ENCODE peak calls at places on chromosome 22, in seven cellular contexts. R is left ventricle myocardium inferior; J is kidney; I is psoas muscle; V is PC-3; H is CD4-positive, alpha-beta T cell; S is uterus. G is an unnamed sample.

GRCh38 chr22:49958961-49959781 is 1.4 kb upstream of the PIM3 start:
- DNase-seq in V (no peak), S (no peak), I (no peak), R (peak; percentile 29), J (peak; percentile 86), H (no peak), G (no peak)

GRCh38 chr22:24325105-24325757 is 54.6 kb downstream of the SPECC1L start:
- DNase-seq in J (no peak), I (no peak), S (no peak), R (no peak), V (peak; percentile 47), H (no peak), G (peak; percentile 11)

GRCh38 chr22:23772315-23773246 is at the start of gene MMP11:
- DNase-seq in V (peak; percentile 29), R (peak; percentile 73), I (peak; percentile 77), J (peak; percentile 91), H (peak; percentile 38), S (peak; percentile 59), G (peak; percentile 44)

GRCh38 chr22:35437038-35437437 is 37.1 kb downstream of the MCM5 start:
- DNase-seq in S (no peak), J (no peak), V (peak; percentile 32), R (no peak), I (no peak), H (no peak), G (peak; percentile 65)

GRCh38 chr22:39896313-39896996 is 2.9 kb upstream of the ENTHD1 start:
- DNase-seq in H (no peak), I (no peak), V (no peak), S (no peak), R (no peak), J (no peak), G (no peak)

GRCh38 chr22:32477608-32478007 is 3.0 kb downstream of the FBXO7 start:
- DNase-seq in H (no peak), I (no peak), R (no peak), J (no peak), S (no peak), V (no peak), G (no peak)

GRCh38 chr22:40605676-40606250 is 30.8 kb downstream of the MRTFA start:
- DNase-seq in V (no peak), S (no peak), H (no peak), R (no peak), I (no peak), J (no peak), G (no peak)

GRCh38 chr22:21449531-21450319 is 17.5 kb upstream of the TMEM191C start:
- DNase-seq in R (no peak), I (peak; percentile 42), H (no peak), J (peak; percentile 68), S (peak; percentile 9), V (no peak), G (no peak)

GRCh38 chr22:28909375-28909774 is 26.0 kb downstream of the ZNRF3 start:
- DNase-seq in R (no peak), J (no peak), S (no peak), V (no peak), H (no peak), I (no peak), G (no peak)

GRCh38 chr22:18992543-18993198 is 56.6 kb upstream of the PRODH start:
- DNase-seq in J (no peak), R (no peak), I (no peak), H (no peak), S (no peak), V (no peak), G (no peak)

GRCh38 chr22:39658367-39658766 is 87.8 kb downstream of the CACNA1I start:
- DNase-seq in R (no peak), H (peak; percentile 27), J (no peak), I (no peak), V (no peak), S (no peak), G (no peak)

GRCh38 chr22:23128269-23129108 is 13.3 kb downstream of the RSPH14 start:
- DNase-seq in R (peak; percentile 59), H (peak; percentile 75), V (peak; percentile 73), J (no peak), S (peak; percentile 64), I (peak; percentile 76), G (peak; percentile 38)

GRCh38 chr22:36386900-36387663 is 685 bp downstream of the MYH9 start:
- DNase-seq in J (peak; percentile 93), R (peak; percentile 81), S (peak; percentile 55), I (peak; percentile 85), H (no peak), V (no peak), G (no peak)

GRCh38 chr22:18983120-18983651 is 47.1 kb upstream of the PRODH start:
- DNase-seq in R (no peak), H (no peak), I (peak; percentile 14), S (no peak), J (no peak), V (no peak), G (no peak)

GRCh38 chr22:50675553-50676199 is 3.1 kb downstream of the SHANK3 start:
- DNase-seq in V (no peak), I (no peak), R (no peak), H (no peak), S (no peak), J (no peak), G (no peak)

GRCh38 chr22:45242778-45243191 is 2.1 kb upstream of the KIAA0930 start:
- DNase-seq in H (no peak), R (no peak), S (no peak), V (peak; percentile 84), J (peak; percentile 69), I (no peak), G (no peak)
- TF ChIP-seq CTCF in H (no peak), R (no peak), S (no peak), V (peak; percentile 19), J (no peak), I (no peak), G (no peak)

GRCh38 chr22:46230262-46230901 is 19.7 kb downstream of the CDPF1 start:
- DNase-seq in I (no peak), H (no peak), J (no peak), S (no peak), V (no peak), R (no peak), G (no peak)
- H3K27ac ChIP-seq in I (no peak overlapping the region), H (no peak overlapping the region), J (no peak overlapping the region), S (no peak overlapping the region), V (no peak overlapping the region), R (no peak overlapping the region), G (no peak overlapping the region)

DNA sequence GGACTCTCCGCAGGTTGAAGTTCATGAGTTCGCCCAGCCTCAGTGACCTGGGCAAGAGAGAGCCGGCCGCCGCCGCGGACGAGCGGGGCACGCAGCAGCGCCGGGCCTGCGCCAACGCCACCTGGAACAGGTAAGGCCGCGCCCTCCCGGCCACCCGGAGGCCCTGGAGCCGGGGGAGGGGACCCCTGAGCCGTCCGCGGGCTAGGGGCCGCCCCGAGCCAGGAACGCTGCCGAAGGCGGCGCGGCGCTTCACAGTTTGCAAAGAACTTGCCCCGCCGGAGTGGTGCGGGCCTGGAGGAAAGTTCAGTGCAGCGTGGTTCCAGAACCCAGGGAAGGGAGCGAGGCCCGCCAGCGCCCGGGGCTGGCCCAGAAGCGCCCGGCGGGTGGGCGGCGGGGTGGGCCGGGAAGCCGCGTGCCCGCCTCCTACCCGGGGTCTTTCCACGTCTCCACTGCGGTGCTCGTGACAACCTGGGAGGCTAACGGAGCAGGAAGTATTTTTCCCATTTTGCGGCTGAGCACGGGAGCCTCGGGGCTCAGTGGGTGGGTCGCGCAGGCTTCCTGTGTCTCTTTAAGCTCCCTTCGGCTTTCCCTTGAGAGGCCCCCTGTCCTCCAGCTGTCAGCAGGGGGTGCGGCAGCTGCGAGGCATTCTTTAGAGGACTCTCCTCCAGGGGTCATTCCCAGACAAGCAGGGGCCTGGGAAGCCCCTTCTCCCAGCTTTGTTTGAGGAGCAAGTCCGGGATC is 645 bp downstream of the PRR5 start:
- DNase-seq in J (no peak), I (no peak), S (no peak), H (no peak), V (peak; percentile 15), R (no peak), G (no peak)
- TF ChIP-seq CTCF in J (no peak), I (no peak), S (no peak), H (no peak), V (no peak), R (no peak), G (no peak)

DNA sequence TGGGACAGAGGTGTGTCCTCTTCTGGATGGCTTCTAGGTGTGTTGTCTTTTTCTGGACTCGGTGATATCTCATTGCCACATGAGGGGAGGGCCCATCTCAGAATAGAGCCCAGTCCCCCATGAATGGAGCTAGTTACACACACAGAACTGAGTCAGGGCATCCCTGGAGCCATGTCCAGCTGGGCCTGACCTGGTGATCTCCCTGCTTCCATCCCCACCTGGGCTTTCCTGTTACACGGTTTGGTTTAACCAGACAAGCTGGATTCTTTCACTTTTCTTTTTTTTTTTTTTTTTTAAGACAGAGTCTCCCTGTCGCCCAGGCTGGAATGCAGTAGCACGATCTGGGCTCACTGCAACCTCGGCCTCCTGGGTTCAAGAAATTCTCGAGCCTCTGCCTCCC is 6.1 kb upstream of the A4GALT start:
- DNase-seq in S (no peak), I (no peak), H (no peak), V (no peak), J (no peak), R (no peak), G (no peak)
- H3K27ac ChIP-seq in S (no peak overlapping the region), I (no peak overlapping the region), H (no peak overlapping the region), V (no peak overlapping the region), J (no peak overlapping the region), R (no peak overlapping the region), G (no peak overlapping the region)

DNA sequence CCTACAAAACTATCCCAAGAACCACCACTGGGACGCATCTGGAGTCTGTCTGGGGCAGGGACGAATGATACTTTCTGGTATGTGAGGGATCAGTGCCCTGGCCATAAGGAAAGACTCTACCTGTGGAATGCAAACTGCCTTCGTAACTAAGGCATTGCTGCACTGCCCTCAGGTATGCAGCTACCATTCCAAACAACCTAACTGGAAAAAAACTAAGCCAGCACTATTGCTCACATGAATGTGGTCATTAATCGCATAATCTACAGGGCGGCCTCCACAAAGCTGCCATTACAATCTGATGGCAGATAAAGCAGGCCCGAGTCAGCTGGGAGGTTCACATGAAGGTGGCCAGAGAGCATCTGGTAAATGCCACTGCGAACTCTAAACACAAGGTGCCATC is 3.9 kb downstream of the PACSIN2 start:
- DNase-seq in J (no peak), H (no peak), R (no peak), S (no peak), V (no peak), I (no peak), G (no peak)
- TF ChIP-seq CTCF in J (no peak), H (no peak), R (no peak), S (no peak), V (no peak), I (no peak), G (no peak)

DNA sequence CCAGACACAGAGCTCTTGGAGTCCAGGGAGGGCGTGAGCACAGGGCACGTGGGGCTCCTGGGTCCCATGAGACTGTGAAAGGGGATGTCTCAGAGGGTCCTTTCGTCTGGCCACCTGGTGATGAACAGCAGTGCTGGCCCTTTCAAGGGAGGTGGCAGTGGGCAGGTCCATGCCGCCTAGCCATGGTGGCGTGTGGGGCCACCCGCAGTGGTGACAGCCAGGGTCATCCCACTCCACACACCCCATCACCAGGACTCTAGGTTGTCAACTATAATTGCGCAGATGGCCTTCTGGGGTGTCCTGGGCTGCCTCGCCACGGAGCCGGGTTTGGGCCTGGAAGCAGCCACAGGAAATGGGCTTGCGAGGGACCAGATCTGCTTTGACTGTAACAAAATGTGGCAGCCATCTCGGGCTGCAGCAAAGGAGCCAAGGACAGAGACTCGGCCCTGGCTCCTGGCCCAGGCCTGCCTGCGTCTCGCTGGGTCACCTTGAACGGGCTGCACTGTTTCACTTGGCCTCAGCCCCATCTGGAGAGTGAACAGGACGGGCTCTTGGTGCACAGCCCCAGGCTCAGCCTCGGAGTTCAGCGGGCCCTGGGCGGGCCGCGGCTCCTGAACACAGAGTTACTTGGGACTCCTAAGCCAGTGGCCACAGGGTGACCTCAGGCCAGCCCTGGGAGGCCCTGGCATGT is 1350.5 kb downstream of the BRD1 start:
- DNase-seq in V (no peak), R (peak; percentile 59), S (no peak), I (no peak), J (peak; percentile 52), H (no peak), G (no peak)
- H3K27ac ChIP-seq in V (no peak overlapping the region), R (no peak overlapping the region), S (no peak overlapping the region), I (no peak overlapping the region), J (no peak overlapping the region), H (no peak overlapping the region), G (no peak overlapping the region)